ENCODE peak calls at places on chromosomes 12 and 14, in eight cellular contexts. T, I, F, A, W, E, R and S are unnamed samples.

GRCh38 chr14:64324461-64325255 is 30.5 kb upstream of the ESR2 start:
- DNase-seq in T (no peak), I (no peak), F (no peak), A (no peak), W (no peak), E (no peak), R (no peak), S (no peak)

GRCh38 chr14:51319181-51319597 is 79.1 kb downstream of the TMX1 start:
- DNase-seq in T (no peak), I (no peak), F (no peak), A (no peak), W (no peak), E (no peak), R (no peak), S (no peak)

GRCh38 chr12:47102845-47103666 is 23.3 kb upstream of the AMIGO2 start:
- DNase-seq in T (peak), I (no peak), F (no peak), A (no peak), W (no peak), E (no peak), R (no peak), S (no peak)

GRCh38 chr14:54366726-54367707 is 29.8 kb upstream of the CDKN3 start:
- DNase-seq in T (no peak), I (no peak), F (no peak), A (peak), W (peak), E (peak), R (peak), S (peak)

GRCh38 chr14:75101491-75101890 is 25.4 kb downstream of the NEK9 start:
- DNase-seq in T (no peak), I (no peak), F (no peak), A (no peak), W (no peak), E (no peak), R (no peak), S (no peak)

GRCh38 chr12:115232455-115233156 is 548.6 kb upstream of the TBX3 start:
- DNase-seq in T (no peak), I (no peak), F (no peak), A (no peak), W (no peak), E (no peak), R (no peak), S (no peak)

GRCh38 chr12:74780458-74781241 is 243.0 kb downstream of the ATXN7L3B start:
- DNase-seq in T (peak), I (no peak), F (no peak), A (no peak), W (no peak), E (no peak), R (peak), S (no peak)

GRCh38 chr12:3732901-3733300 is 20.0 kb downstream of the CRACR2A start:
- DNase-seq in T (no peak), I (no peak), F (no peak), A (no peak), W (peak), E (no peak), R (no peak), S (no peak)

GRCh38 chr12:111733340-111733739 is 33.4 kb upstream of the ALDH2 start:
- DNase-seq in T (no peak), I (no peak), F (no peak), A (no peak), W (no peak), E (no peak), R (no peak), S (no peak)

GRCh38 chr14:86787782-86788181 is 1205.2 kb downstream of the GALC start:
- DNase-seq in T (no peak), I (no peak), F (peak), A (peak), W (no peak), E (no peak), R (no peak), S (no peak)

GRCh38 chr14:55579724-55580400 is at the start of gene KTN1:
- DNase-seq in T (no peak), I (peak), F (peak), A (peak), W (peak), E (peak), R (peak), S (peak)

GRCh38 chr12:100504820-100505219 is 31.2 kb downstream of the NR1H4 start:
- DNase-seq in T (no peak), I (no peak), F (no peak), A (no peak), W (peak), E (no peak), R (no peak), S (no peak)

GRCh38 chr12:117036046-117036445 is 63.2 kb downstream of the TESC start:
- DNase-seq in T (no peak), I (no peak), F (no peak), A (no peak), W (no peak), E (no peak), R (no peak), S (no peak)

GRCh38 chr12:572532-572899 is 90.7 kb downstream of the NINJ2 start:
- DNase-seq in T (no peak), I (no peak), F (no peak), A (no peak), W (peak), E (no peak), R (peak), S (no peak)

GRCh38 chr12:4539167-4539870 is 629 bp downstream of the RAD51AP1 start:
- DNase-seq in T (no peak), I (no peak), F (no peak), A (no peak), W (no peak), E (no peak), R (no peak), S (no peak)

GRCh38 chr14:102911991-102912761 is 10.3 kb upstream of the AMN start:
- DNase-seq in T (no peak), I (no peak), F (no peak), A (no peak), W (no peak), E (no peak), R (no peak), S (no peak)

GRCh38 chr14:99754141-99755067 is 38.8 kb upstream of the EML1 start:
- DNase-seq in T (no peak), I (no peak), F (no peak), A (no peak), W (no peak), E (no peak), R (no peak), S (no peak)

GRCh38 chr14:89607453-89607852 is 190.4 kb upstream of the FOXN3 start:
- DNase-seq in T (no peak), I (no peak), F (no peak), A (no peak), W (no peak), E (no peak), R (no peak), S (no peak)

GRCh38 chr12:80709811-80710726 is 2.6 kb downstream of the MYF6 start:
- DNase-seq in T (no peak), I (no peak), F (no peak), A (peak), W (no peak), E (no peak), R (no peak), S (no peak)

GRCh38 chr14:84312551-84312950 is 1217.4 kb upstream of the FLRT2 start:
- DNase-seq in T (no peak), I (no peak), F (no peak), A (no peak), W (no peak), E (no peak), R (no peak), S (no peak)

GRCh38 chr14:35133542-35134328 is 11.4 kb downstream of the PRORP start:
- DNase-seq in T (no peak), I (no peak), F (no peak), A (no peak), W (no peak), E (no peak), R (no peak), S (no peak)

GRCh38 chr14:101072945-101073597 is 169.5 kb upstream of the RTL1 start:
- DNase-seq in T (peak), I (peak), F (peak), A (peak), W (peak), E (no peak), R (peak), S (no peak)

GRCh38 chr14:21104448-21105060 is 3.7 kb downstream of the TMEM253 start:
- DNase-seq in T (no peak), I (peak), F (peak), A (peak), W (peak), E (peak), R (peak), S (peak)